ENCODE peak calls at places on chromosomes 7 and 10, in nine cellular contexts. L, K, T, U, S, Z, A, B and X are unnamed samples.

GRCh38 chr10:24645784-24646183 is 77.9 kb downstream of the ARHGAP21 start:
- DNase-seq in B (no peak), A (no peak), Z (no peak), L (no peak), S (no peak), T (no peak), K (no peak), U (no peak), X (no peak)

GRCh38 chr7:152899004-152899403 is 139.5 kb downstream of the ACTR3B start:
- DNase-seq in S (no peak), K (no peak), U (no peak), Z (no peak), L (no peak), T (no peak), B (no peak), A (no peak), X (no peak)

GRCh38 chr10:78450807-78451485 is 417.3 kb downstream of the RPS24 start:
- DNase-seq in U (no peak), L (no peak), K (no peak), S (no peak), T (no peak), A (no peak), B (no peak), Z (peak), X (no peak)

GRCh38 chr10:43905502-43906236 is 257.0 kb upstream of the ZNF32 start:
- DNase-seq in K (no peak), T (no peak), U (no peak), Z (no peak), S (no peak), A (peak), L (no peak), B (no peak), X (no peak)

GRCh38 chr7:80139179-80139578 is 4.5 kb downstream of the GNAI1 start:
- DNase-seq in L (peak), U (no peak), K (no peak), T (no peak), Z (no peak), B (no peak), A (no peak), S (no peak), X (no peak)

GRCh38 chr10:19658131-19658530 is 158.1 kb upstream of the PLXDC2 start:
- DNase-seq in U (no peak), B (no peak), L (no peak), K (no peak), T (no peak), S (no peak), Z (no peak), A (no peak), X (no peak)

GRCh38 chr10:94138391-94138790 is 144.7 kb downstream of the PLCE1 start:
- DNase-seq in S (no peak), K (no peak), A (no peak), T (no peak), Z (no peak), L (no peak), U (no peak), B (no peak), X (no peak)

GRCh38 chr10:22927661-22928403 is at the start of gene ARMC3:
- DNase-seq in S (no peak), A (peak), L (peak), Z (peak), B (peak), T (peak), K (peak), U (peak), X (no peak)

GRCh38 chr10:69801094-69801433 is 642 bp upstream of the COL13A1 start:
- DNase-seq in K (peak), B (no peak), Z (peak), U (peak), L (peak), T (peak), S (no peak), A (peak), X (peak)

GRCh38 chr7:127959770-127960169 is 71.5 kb downstream of the LRRC4 start:
- DNase-seq in Z (no peak), B (no peak), A (no peak), U (no peak), L (no peak), T (no peak), K (no peak), S (no peak), X (no peak)

GRCh38 chr7:43244782-43245181 is 132.3 kb downstream of the HECW1 start:
- DNase-seq in S (no peak), L (no peak), B (no peak), T (no peak), K (no peak), U (no peak), Z (no peak), A (no peak), X (no peak)

DNA sequence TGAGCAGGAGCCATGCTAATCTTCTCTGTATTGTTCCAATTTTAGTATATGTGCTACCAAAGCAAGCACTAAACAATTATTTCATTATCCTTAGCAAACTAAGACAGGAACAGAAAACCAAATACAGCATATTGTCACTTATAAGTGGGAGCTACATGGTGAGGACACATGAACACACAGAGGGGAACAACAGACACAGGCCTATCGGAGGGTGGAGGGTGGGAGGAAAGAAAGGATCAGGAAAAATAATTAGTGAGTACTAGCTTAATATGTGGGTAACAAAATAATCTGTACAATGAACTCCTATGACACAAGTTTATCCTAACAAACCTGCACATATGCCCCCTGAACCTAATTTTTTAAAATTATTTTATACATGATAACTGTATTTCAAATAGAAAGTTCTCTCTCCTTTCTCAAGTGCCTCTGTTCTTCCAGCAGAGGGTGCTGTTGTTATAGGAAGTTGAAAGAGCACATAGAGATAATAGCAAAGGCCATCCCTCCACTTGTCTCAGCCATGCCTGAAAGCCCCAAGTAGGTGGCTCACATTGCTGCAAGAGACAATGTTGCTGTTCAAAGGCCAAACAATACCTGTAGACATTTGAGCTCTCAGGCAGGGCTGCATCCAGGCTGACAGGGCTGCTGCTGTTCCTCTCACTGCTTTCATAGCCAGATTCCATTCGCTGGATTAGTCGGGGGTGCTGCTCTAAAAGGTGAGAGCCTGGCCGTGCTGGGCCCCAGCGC is 33.4 kb upstream of the PPP3CB start:
- DNase-seq in K (peak), S (peak), L (peak), A (no peak), T (peak), Z (peak), U (peak), B (no peak), X (peak)
- TF ChIP-seq POLR2A in K (no peak), S (no peak), L (no peak), A (no peak), T (no peak), Z (no peak), U (no peak), B (no peak), X (no peak)

GRCh38 chr10:21355591-21356011 is 169.9 kb downstream of the SKIDA1 start:
- DNase-seq in K (no peak), L (no peak), U (no peak), B (no peak), Z (no peak), S (no peak), A (no peak), T (no peak), X (no peak)
- TF ChIP-seq CTCF in K (no peak), L (no peak), U (no peak), B (no peak), Z (no peak), S (no peak), A (no peak), T (no peak), X (no peak)

GRCh38 chr7:116862234-116863167 is at the start of gene CAPZA2:
- DNase-seq in A (peak), U (peak), K (peak), T (peak), S (peak), Z (peak), L (peak), B (peak), X (peak)
- TF ChIP-seq POLR2A in A (peak), U (no peak), K (peak), T (peak), S (peak), Z (peak), L (peak), B (peak), X (peak)

DNA sequence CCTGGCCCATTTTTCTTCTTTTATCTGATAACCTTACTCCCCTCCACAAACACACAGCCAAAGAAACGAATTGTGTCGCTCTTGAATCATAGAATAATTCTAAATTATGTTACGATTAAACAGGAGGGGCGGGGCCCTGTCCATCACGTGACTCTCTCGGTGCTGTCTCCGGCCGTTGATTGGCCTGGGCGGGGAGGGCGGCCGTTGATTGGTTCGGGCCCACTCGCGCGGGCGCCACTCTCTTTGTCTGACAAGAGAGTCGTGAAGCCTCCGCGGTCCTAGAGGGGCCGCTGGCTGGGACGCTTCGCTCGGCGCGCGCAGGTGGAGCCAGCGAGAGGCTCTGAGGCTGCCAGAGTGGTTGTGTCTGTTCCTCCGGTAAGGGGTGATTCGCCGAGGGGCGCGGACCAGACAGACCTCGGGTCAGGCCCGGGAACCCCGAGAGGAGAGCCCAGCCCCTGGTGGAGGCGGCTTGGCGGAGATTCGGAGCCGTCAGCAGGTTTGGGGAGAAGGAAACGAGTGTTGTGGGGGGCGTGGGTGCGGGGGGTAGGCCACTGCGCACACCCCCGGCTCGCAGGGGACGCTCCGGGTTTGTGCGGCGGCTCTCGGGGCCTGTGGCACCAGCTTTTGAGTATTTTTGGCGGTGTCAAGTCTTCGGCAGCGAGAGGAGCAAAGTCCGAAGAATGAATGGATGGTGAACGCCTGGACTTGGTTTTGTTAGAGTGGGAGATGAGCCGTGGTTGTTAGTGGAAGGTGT is at the start of gene ZNF789:
- DNase-seq in T (peak), S (peak), L (peak), B (peak), Z (peak), U (peak), K (peak), A (peak), X (peak)
- TF ChIP-seq CTCF in T (no peak), S (peak), L (no peak), B (no peak), Z (no peak), U (no peak), K (no peak), A (no peak), X (no peak)

DNA sequence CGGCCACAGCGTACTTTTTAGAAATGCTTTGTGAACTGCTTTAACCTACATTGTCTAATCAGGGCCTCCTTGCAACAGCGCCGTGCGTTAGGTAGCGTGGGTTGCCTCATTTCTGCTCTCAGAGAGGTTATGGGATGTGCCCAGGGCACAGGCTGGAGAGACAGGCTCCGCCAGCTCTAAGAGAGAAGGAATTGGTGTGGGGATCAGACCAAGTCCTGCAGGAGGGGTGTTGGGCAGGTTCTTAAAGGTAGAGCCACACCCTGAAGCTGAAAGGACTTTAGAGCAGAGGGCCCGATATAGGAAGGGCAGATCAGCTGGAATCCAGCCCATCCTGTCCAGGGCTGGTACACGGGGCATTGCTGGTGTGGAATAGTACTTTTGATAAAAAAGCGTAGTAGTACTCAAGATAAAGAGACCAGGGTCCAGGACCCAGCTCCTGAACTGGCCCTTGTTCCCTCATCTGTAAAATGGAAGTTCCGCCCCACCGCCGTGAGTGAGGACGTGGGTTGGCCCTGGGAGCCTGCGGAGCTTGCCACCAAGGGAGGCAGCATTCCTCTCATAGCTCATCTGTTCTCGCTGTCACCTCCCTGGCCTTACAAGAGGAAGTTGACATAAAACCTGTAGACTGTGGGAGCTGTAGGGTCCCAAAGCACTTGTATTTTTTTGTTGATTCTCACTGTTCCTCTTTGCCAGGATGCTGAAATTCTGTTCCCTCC is 37.2 kb downstream of the TMEM120A start:
- DNase-seq in T (peak), K (no peak), U (peak), B (no peak), Z (no peak), S (no peak), L (peak), A (no peak), X (no peak)
- TF ChIP-seq POLR2A in T (peak), K (no peak), U (no peak), B (no peak), Z (no peak), S (no peak), L (no peak), A (no peak), X (no peak)

GRCh38 chr7:140475747-140476333 is 3.5 kb downstream of the MKRN1 start:
- DNase-seq in T (peak), Z (peak), A (no peak), K (peak), U (peak), L (peak), B (no peak), S (peak), X (peak)
- TF ChIP-seq CTCF in T (peak), Z (peak), A (no peak), K (peak), U (peak), L (peak), B (peak), S (peak), X (peak)

DNA sequence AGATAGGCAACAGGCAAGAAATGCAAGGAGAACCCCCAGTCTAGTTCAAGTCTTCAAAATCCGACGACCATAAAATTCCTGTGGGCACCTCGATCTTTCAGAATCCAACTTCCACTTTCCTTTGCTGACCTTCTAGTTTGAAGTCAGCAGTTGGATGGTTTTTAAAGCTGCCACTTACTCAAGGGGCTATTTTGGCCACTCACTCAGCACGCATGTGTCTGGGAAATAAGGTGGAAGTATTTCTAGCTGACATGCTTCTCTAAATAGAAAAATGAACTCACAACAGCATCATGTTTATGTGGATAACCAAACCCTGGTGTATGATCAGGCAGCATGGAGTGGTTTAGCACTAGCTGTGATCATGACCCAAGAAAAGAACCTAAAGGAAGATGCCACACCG is at the start of gene NRAP:
- DNase-seq in A (no peak), L (no peak), B (no peak), U (no peak), T (no peak), S (no peak), Z (no peak), K (no peak), X (no peak)
- TF ChIP-seq POLR2A in A (no peak), L (no peak), B (no peak), U (no peak), T (no peak), S (no peak), Z (no peak), K (no peak), X (no peak)

GRCh38 chr7:7789551-7789988 is 71.2 kb upstream of the RPA3 start:
- DNase-seq in Z (no peak), U (no peak), B (no peak), S (no peak), L (no peak), K (no peak), T (no peak), A (no peak), X (no peak)
- TF ChIP-seq CTCF in Z (no peak), U (no peak), B (no peak), S (no peak), L (no peak), K (no peak), T (no peak), A (no peak), X (no peak)

GRCh38 chr10:112226439-112227248 is 43.1 kb upstream of the GPAM start:
- DNase-seq in L (no peak), B (no peak), S (no peak), A (no peak), Z (no peak), T (no peak), U (no peak), K (no peak), X (no peak)

GRCh38 chr10:112229096-112229495 is 45.5 kb upstream of the GPAM start:
- DNase-seq in K (no peak), T (no peak), B (no peak), L (no peak), Z (no peak), A (no peak), S (no peak), U (no peak), X (no peak)

GRCh38 chr10:112224933-112225529 is 41.5 kb upstream of the GPAM start:
- DNase-seq in U (no peak), K (no peak), A (no peak), S (no peak), L (no peak), T (no peak), Z (no peak), B (no peak), X (no peak)

GRCh38 chr10:112225771-112226438 is 42.3 kb upstream of the GPAM start:
- DNase-seq in S (no peak), T (no peak), L (no peak), A (no peak), B (no peak), U (no peak), K (no peak), Z (no peak), X (no peak)

GRCh38 chr10:112227331-112227961 is 43.9 kb upstream of the GPAM start:
- DNase-seq in T (no peak), U (no peak), S (no peak), Z (peak), K (no peak), L (no peak), B (no peak), A (no peak), X (peak)
- TF ChIP-seq POLR2A in T (no peak), U (no peak), S (no peak), Z (no peak), K (no peak), L (no peak), B (no peak), A (no peak), X (no peak)

GRCh38 chr7:81248420-81248819 is 329.6 kb upstream of the SEMA3C start:
- DNase-seq in U (no peak), K (no peak), B (no peak), L (peak), Z (no peak), T (no peak), A (no peak), S (no peak), X (no peak)

GRCh38 chr7:81244213-81244612 is 325.4 kb upstream of the SEMA3C start:
- DNase-seq in K (peak), L (peak), S (no peak), T (no peak), U (no peak), B (no peak), Z (no peak), A (no peak), X (peak)

DNA sequence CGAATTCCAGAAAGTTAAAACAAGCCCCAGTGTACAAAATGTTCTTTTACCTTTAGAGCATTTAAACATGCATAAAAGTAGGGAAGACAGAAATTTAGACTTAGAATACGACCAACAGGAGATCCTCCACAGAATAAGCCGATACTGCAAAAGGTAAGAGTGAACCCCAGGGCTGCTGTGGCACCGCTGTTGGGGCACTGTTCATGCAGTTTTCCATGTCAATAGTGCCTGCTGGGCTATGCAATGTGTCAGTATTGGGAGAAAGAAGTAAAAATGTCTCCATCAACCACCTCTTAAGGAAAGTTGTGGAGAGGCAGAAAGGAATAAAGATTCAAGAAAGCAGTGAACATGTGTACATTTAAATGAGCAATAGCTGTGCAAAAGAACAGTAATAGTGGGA is 326.5 kb upstream of the SEMA3C start:
- DNase-seq in K (no peak), S (no peak), B (no peak), U (no peak), A (no peak), Z (no peak), T (no peak), L (no peak), X (no peak)
- TF ChIP-seq CTCF in K (no peak), S (no peak), B (no peak), U (no peak), A (no peak), Z (no peak), T (no peak), L (no peak), X (no peak)